ENCODE peak calls at places on chromosomes 6 and 20, in six cellular contexts. One of them, this sample, is unnamed.

GRCh38 chr6:100595456-100595855 is 130.7 kb upstream of the SIM1 start:
- DNase-seq in CD4-positive, CD25-positive, alpha-beta regulatory T cell: no peak
- DNase-seq in heart right ventricle: no peak
- DNase-seq in HT1080: no peak
- DNase-seq in amygdala: no peak
- DNase-seq in H7: no peak
- DNase-seq in this sample: no peak

GRCh38 chr6:5208491-5208890 is 52.3 kb downstream of the LYRM4 start:
- DNase-seq in CD4-positive, CD25-positive, alpha-beta regulatory T cell: no peak
- DNase-seq in heart right ventricle: no peak
- DNase-seq in HT1080: no peak
- DNase-seq in amygdala: no peak
- DNase-seq in H7: no peak
- DNase-seq in this sample: no peak

GRCh38 chr6:56746767-56747504 is 104.2 kb upstream of the DST start:
- DNase-seq in CD4-positive, CD25-positive, alpha-beta regulatory T cell: no peak
- DNase-seq in heart right ventricle: no peak
- DNase-seq in HT1080: no peak
- DNase-seq in amygdala: no peak
- DNase-seq in H7: no peak
- DNase-seq in this sample: no peak

GRCh38 chr6:169472786-169473416 is 219.3 kb upstream of the THBS2 start:
- DNase-seq in CD4-positive, CD25-positive, alpha-beta regulatory T cell: no peak
- DNase-seq in heart right ventricle: no peak
- DNase-seq in HT1080: no peak
- DNase-seq in amygdala: no peak
- DNase-seq in H7: no peak
- DNase-seq in this sample: no peak

GRCh38 chr20:21555470-21556120 is 41.7 kb upstream of the NKX2-2 start:
- DNase-seq in CD4-positive, CD25-positive, alpha-beta regulatory T cell: no peak
- DNase-seq in heart right ventricle: no peak
- DNase-seq in HT1080: no peak
- DNase-seq in amygdala: no peak
- DNase-seq in H7: no peak
- DNase-seq in this sample: no peak

GRCh38 chr20:59148713-59149493 is 14.7 kb upstream of the ZNF831 start:
- DNase-seq in CD4-positive, CD25-positive, alpha-beta regulatory T cell: peak; percentile 58
- DNase-seq in heart right ventricle: no peak
- DNase-seq in HT1080: no peak
- DNase-seq in amygdala: no peak
- DNase-seq in H7: no peak
- DNase-seq in this sample: no peak

GRCh38 chr6:161351855-161352254 is 78.0 kb upstream of the AGPAT4 start:
- DNase-seq in CD4-positive, CD25-positive, alpha-beta regulatory T cell: no peak
- DNase-seq in heart right ventricle: no peak
- DNase-seq in HT1080: no peak
- DNase-seq in amygdala: no peak
- DNase-seq in H7: no peak
- DNase-seq in this sample: no peak

GRCh38 chr6:5302220-5302946 is 41.1 kb downstream of the FARS2 start:
- DNase-seq in CD4-positive, CD25-positive, alpha-beta regulatory T cell: peak; percentile 18
- DNase-seq in heart right ventricle: no peak
- DNase-seq in HT1080: no peak
- DNase-seq in amygdala: no peak
- DNase-seq in H7: no peak
- DNase-seq in this sample: no peak

GRCh38 chr6:157222201-157222981 is 100.9 kb downstream of the TMEM242 start:
- DNase-seq in CD4-positive, CD25-positive, alpha-beta regulatory T cell: no peak
- DNase-seq in heart right ventricle: no peak
- DNase-seq in HT1080: no peak
- DNase-seq in amygdala: no peak
- DNase-seq in H7: no peak
- DNase-seq in this sample: no peak

GRCh38 chr6:134077301-134077700 is 24.9 kb upstream of the SLC2A12 start:
- DNase-seq in CD4-positive, CD25-positive, alpha-beta regulatory T cell: no peak
- DNase-seq in heart right ventricle: no peak
- DNase-seq in HT1080: peak; percentile 84
- DNase-seq in amygdala: no peak
- DNase-seq in H7: no peak
- DNase-seq in this sample: no peak

GRCh38 chr6:96104910-96105309 is 89.1 kb downstream of the FUT9 start:
- DNase-seq in CD4-positive, CD25-positive, alpha-beta regulatory T cell: no peak
- DNase-seq in heart right ventricle: no peak
- DNase-seq in HT1080: no peak
- DNase-seq in amygdala: no peak
- DNase-seq in H7: no peak
- DNase-seq in this sample: no peak

GRCh38 chr6:81769834-81770233 is 17.4 kb upstream of the TENT5A start:
- DNase-seq in CD4-positive, CD25-positive, alpha-beta regulatory T cell: no peak
- DNase-seq in heart right ventricle: no peak
- DNase-seq in HT1080: no peak
- DNase-seq in amygdala: no peak
- DNase-seq in H7: no peak
- DNase-seq in this sample: no peak

GRCh38 chr6:135812085-135812526 is 39.4 kb upstream of the PDE7B start:
- DNase-seq in CD4-positive, CD25-positive, alpha-beta regulatory T cell: no peak
- DNase-seq in heart right ventricle: peak; percentile 24
- DNase-seq in HT1080: peak; percentile 68
- DNase-seq in amygdala: no peak
- DNase-seq in H7: no peak
- DNase-seq in this sample: no peak

GRCh38 chr6:75691012-75691411 is 58.0 kb upstream of the MYO6 start:
- DNase-seq in CD4-positive, CD25-positive, alpha-beta regulatory T cell: no peak
- DNase-seq in heart right ventricle: no peak
- DNase-seq in HT1080: peak; percentile 46
- DNase-seq in amygdala: no peak
- DNase-seq in H7: no peak
- DNase-seq in this sample: no peak

GRCh38 chr6:116405147-116405546 is 34.4 kb downstream of the DSE start:
- DNase-seq in CD4-positive, CD25-positive, alpha-beta regulatory T cell: no peak
- DNase-seq in heart right ventricle: no peak
- DNase-seq in HT1080: no peak
- DNase-seq in amygdala: no peak
- DNase-seq in H7: no peak
- DNase-seq in this sample: no peak

GRCh38 chr6:2712102-2712501 is 38.6 kb downstream of the MYLK4 start:
- DNase-seq in CD4-positive, CD25-positive, alpha-beta regulatory T cell: no peak
- DNase-seq in heart right ventricle: no peak
- DNase-seq in HT1080: no peak
- DNase-seq in amygdala: no peak
- DNase-seq in H7: no peak
- DNase-seq in this sample: no peak

GRCh38 chr6:1667012-1667804 is 57.5 kb downstream of the FOXC1 start:
- DNase-seq in CD4-positive, CD25-positive, alpha-beta regulatory T cell: no peak
- DNase-seq in heart right ventricle: no peak
- DNase-seq in HT1080: no peak
- DNase-seq in amygdala: no peak
- DNase-seq in H7: no peak
- DNase-seq in this sample: no peak

GRCh38 chr6:13710552-13711383 is 867 bp downstream of the RANBP9 start:
- DNase-seq in CD4-positive, CD25-positive, alpha-beta regulatory T cell: peak; percentile 28
- DNase-seq in heart right ventricle: peak; percentile 45
- DNase-seq in HT1080: peak; percentile 22
- DNase-seq in amygdala: peak; percentile 10
- DNase-seq in H7: peak; percentile 81
- DNase-seq in this sample: peak; percentile 83

GRCh38 chr6:99768166-99768565 is 161.5 kb downstream of the PRDM13 start:
- DNase-seq in CD4-positive, CD25-positive, alpha-beta regulatory T cell: no peak
- DNase-seq in heart right ventricle: no peak
- DNase-seq in HT1080: no peak
- DNase-seq in amygdala: no peak
- DNase-seq in H7: no peak
- DNase-seq in this sample: no peak

This sample was measured in posterior cingulate gyrus.